ENCODE peak calls at places on chromosomes 13 and 19, in seven cellular contexts. One of them, this sample, is unnamed.

GRCh38 chr19:35712529-35712909 is 5.3 kb upstream of the KMT2B start:
- DNase-seq in neural progenitor cell: no peak
- DNase-seq in tibial nerve: no peak
- DNase-seq in omental fat pad: no peak
- DNase-seq in GM12864: no peak
- DNase-seq in upper lobe of left lung: no peak
- DNase-seq in lower lobe of right lung: no peak
- DNase-seq in this sample: no peak

GRCh38 chr13:111202745-111203144 is 87.6 kb downstream of the ARHGEF7 start:
- DNase-seq in omental fat pad: no peak
- DNase-seq in GM12864: no peak
- DNase-seq in lower lobe of right lung: no peak
- DNase-seq in upper lobe of left lung: no peak
- DNase-seq in tibial nerve: no peak
- DNase-seq in neural progenitor cell: no peak
- DNase-seq in this sample: peak; percentile 61

GRCh38 chr19:58498316-58499020 is 13.3 kb downstream of the SLC27A5 start:
- DNase-seq in upper lobe of left lung: no peak
- DNase-seq in neural progenitor cell: no peak
- DNase-seq in tibial nerve: peak; percentile 30
- DNase-seq in GM12864: no peak
- DNase-seq in lower lobe of right lung: peak; percentile 56
- DNase-seq in omental fat pad: no peak
- DNase-seq in this sample: no peak

GRCh38 chr13:29411493-29411892 is 184.0 kb downstream of the SLC7A1 start:
- DNase-seq in omental fat pad: no peak
- DNase-seq in GM12864: no peak
- DNase-seq in tibial nerve: no peak
- DNase-seq in lower lobe of right lung: no peak
- DNase-seq in neural progenitor cell: no peak
- DNase-seq in upper lobe of left lung: no peak
- DNase-seq in this sample: peak; percentile 64

GRCh38 chr13:113937073-113937472 is 36.8 kb downstream of the C13orf46 start:
- DNase-seq in GM12864: no peak
- DNase-seq in neural progenitor cell: no peak
- DNase-seq in omental fat pad: no peak
- DNase-seq in lower lobe of right lung: no peak
- DNase-seq in upper lobe of left lung: no peak
- DNase-seq in tibial nerve: no peak
- DNase-seq in this sample: no peak

GRCh38 chr19:2575734-2576481 is 100.0 kb downstream of the GADD45B start:
- DNase-seq in neural progenitor cell: no peak
- DNase-seq in omental fat pad: no peak
- DNase-seq in lower lobe of right lung: no peak
- DNase-seq in GM12864: no peak
- DNase-seq in upper lobe of left lung: peak; percentile 88
- DNase-seq in tibial nerve: peak; percentile 85
- DNase-seq in this sample: no peak

GRCh38 chr13:49580980-49581680 is 4.2 kb downstream of the RCBTB1 start:
- DNase-seq in lower lobe of right lung: no peak
- DNase-seq in omental fat pad: no peak
- DNase-seq in neural progenitor cell: no peak
- DNase-seq in GM12864: no peak
- DNase-seq in tibial nerve: no peak
- DNase-seq in upper lobe of left lung: no peak
- DNase-seq in this sample: no peak

GRCh38 chr19:31784631-31785237 is 435.5 kb upstream of the TSHZ3 start:
- DNase-seq in omental fat pad: no peak
- DNase-seq in upper lobe of left lung: no peak
- DNase-seq in neural progenitor cell: peak; percentile 39
- DNase-seq in lower lobe of right lung: no peak
- DNase-seq in GM12864: no peak
- DNase-seq in tibial nerve: peak; percentile 30
- DNase-seq in this sample: no peak

GRCh38 chr13:100527644-100528043 is 60.9 kb downstream of the GGACT start:
- DNase-seq in tibial nerve: no peak
- DNase-seq in lower lobe of right lung: no peak
- DNase-seq in neural progenitor cell: no peak
- DNase-seq in upper lobe of left lung: no peak
- DNase-seq in omental fat pad: no peak
- DNase-seq in GM12864: no peak
- DNase-seq in this sample: no peak

GRCh38 chr19:5635427-5635826 is 12.5 kb downstream of the SAFB start:
- DNase-seq in tibial nerve: no peak
- DNase-seq in lower lobe of right lung: no peak
- DNase-seq in upper lobe of left lung: no peak
- DNase-seq in neural progenitor cell: no peak
- DNase-seq in GM12864: no peak
- DNase-seq in omental fat pad: no peak
- DNase-seq in this sample: no peak

GRCh38 chr13:75771818-75772217 is 135.7 kb downstream of the LMO7 start:
- DNase-seq in upper lobe of left lung: no peak
- DNase-seq in omental fat pad: no peak
- DNase-seq in lower lobe of right lung: no peak
- DNase-seq in neural progenitor cell: no peak
- DNase-seq in GM12864: no peak
- DNase-seq in tibial nerve: no peak
- DNase-seq in this sample: peak; percentile 83

DNA sequence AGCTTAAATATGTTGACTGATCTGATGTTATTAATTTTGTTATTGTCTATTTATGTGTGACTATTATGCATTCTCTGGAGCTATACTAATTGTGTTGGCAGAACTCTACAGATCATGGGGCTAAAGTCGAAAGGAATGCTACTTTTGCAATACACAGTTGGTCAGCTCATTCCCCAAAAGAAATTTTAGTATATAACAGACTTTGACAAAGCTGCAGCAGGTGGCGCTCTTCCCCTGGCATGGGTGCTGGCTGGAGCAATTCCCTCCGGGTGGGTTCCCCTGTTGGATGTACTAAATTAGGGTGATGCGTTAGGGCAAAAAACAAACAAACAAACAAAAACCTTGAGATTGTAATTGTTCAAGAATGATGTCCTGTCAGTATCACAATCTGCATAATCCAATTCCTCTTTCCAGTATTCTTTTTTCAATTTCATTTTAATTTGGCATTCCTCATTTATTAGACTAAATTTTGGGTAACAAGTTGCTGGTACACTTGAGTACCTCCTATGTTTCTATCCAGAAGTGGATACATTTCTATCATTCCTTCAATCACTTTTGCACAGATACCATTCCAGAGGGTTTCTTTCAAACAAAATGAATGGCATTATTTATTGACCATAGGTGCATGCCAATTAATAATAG is 322.8 kb upstream of the EDNRB start:
- DNase-seq in upper lobe of left lung: no peak
- DNase-seq in lower lobe of right lung: peak; percentile 43
- DNase-seq in tibial nerve: no peak
- DNase-seq in omental fat pad: no peak
- DNase-seq in neural progenitor cell: peak; percentile 78
- DNase-seq in GM12864: no peak
- DNase-seq in this sample: peak; percentile 16
- TF ChIP-seq CTCF in upper lobe of left lung: no peak
- TF ChIP-seq CTCF in lower lobe of right lung: peak; percentile 42
- TF ChIP-seq CTCF in tibial nerve: no peak
- TF ChIP-seq CTCF in omental fat pad: no peak
- TF ChIP-seq CTCF in neural progenitor cell: peak; percentile 92
- TF ChIP-seq CTCF in GM12864: peak; percentile 72
- TF ChIP-seq CTCF in this sample: peak; percentile 84

DNA sequence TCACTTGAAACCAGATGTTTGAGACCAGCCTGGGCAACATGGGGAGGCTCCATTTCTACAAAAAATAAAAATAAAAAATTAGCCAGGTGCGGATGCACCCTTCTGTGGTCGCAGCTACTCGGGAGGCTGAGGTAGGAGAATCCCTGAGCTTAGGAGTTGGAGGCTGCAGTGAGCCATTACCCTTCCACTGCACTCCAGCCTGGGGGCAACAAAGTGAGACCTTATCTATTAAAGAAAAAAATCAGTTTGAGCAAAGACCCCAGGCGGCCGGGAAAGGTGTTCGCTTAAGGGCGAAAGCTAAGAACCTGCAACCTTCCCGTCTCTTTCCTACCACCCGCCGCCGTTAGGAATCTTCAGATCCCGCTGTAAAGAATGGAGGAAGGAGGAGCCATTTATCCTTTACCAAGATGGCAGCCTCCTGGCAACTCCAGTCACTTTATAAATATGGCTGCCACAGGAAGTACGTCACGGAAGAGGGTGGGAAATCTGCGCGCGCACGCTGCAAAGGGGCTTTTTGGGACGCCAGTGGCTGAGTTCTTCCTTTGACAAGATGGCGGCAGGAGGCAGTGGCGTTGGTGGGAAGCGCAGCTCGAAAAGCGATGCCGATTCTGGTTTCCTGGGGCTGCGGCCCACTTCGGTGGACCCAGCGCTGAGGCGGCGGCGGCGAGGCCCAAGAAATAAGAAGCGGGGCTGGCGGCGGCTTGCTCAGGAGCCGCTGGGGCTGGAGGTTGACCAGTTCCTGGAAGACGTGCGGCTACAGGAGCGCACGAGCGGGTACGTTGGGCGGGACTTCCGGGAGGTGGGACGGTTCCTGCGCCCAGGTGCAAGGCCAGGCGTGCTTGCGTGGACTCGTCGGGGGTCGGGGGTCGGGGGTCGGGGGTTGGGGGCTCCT is at the start of gene NOP53:
- DNase-seq in lower lobe of right lung: peak; percentile 95
- DNase-seq in neural progenitor cell: peak; percentile 98
- DNase-seq in upper lobe of left lung: peak; percentile 94
- DNase-seq in omental fat pad: peak; percentile 96
- DNase-seq in tibial nerve: peak; percentile 96
- DNase-seq in GM12864: peak; percentile 94
- DNase-seq in this sample: peak; percentile 96
- TF ChIP-seq CTCF in lower lobe of right lung: no peak
- TF ChIP-seq CTCF in neural progenitor cell: no peak
- TF ChIP-seq CTCF in upper lobe of left lung: no peak
- TF ChIP-seq CTCF in omental fat pad: no peak
- TF ChIP-seq CTCF in tibial nerve: peak; percentile 33
- TF ChIP-seq CTCF in GM12864: no peak
- TF ChIP-seq CTCF in this sample: peak; percentile 6

GRCh38 chr13:37869506-37869755 is 141 bp downstream of the TRPC4 start:
- DNase-seq in omental fat pad: no peak
- DNase-seq in neural progenitor cell: no peak
- DNase-seq in GM12864: no peak
- DNase-seq in upper lobe of left lung: no peak
- DNase-seq in lower lobe of right lung: no peak
- DNase-seq in tibial nerve: no peak
- DNase-seq in this sample: no peak

GRCh38 chr13:37868691-37869505 is 674 bp downstream of the TRPC4 start:
- DNase-seq in tibial nerve: no peak
- DNase-seq in lower lobe of right lung: no peak
- DNase-seq in GM12864: no peak
- DNase-seq in omental fat pad: no peak
- DNase-seq in neural progenitor cell: peak; percentile 71
- DNase-seq in upper lobe of left lung: no peak
- DNase-seq in this sample: peak; percentile 52

GRCh38 chr13:37870895-37871550 is 1.5 kb upstream of the TRPC4 start:
- DNase-seq in tibial nerve: no peak
- DNase-seq in lower lobe of right lung: no peak
- DNase-seq in omental fat pad: no peak
- DNase-seq in GM12864: no peak
- DNase-seq in neural progenitor cell: peak; percentile 61
- DNase-seq in upper lobe of left lung: no peak
- DNase-seq in this sample: peak; percentile 50

GRCh38 chr13:37870489-37870845 is 895 bp upstream of the TRPC4 start:
- DNase-seq in neural progenitor cell: no peak
- DNase-seq in GM12864: no peak
- DNase-seq in tibial nerve: no peak
- DNase-seq in omental fat pad: no peak
- DNase-seq in lower lobe of right lung: no peak
- DNase-seq in upper lobe of left lung: no peak
- DNase-seq in this sample: no peak

GRCh38 chr13:37869756-37870488 is at the start of gene TRPC4:
- DNase-seq in GM12864: no peak
- DNase-seq in tibial nerve: no peak
- DNase-seq in neural progenitor cell: peak; percentile 86
- DNase-seq in lower lobe of right lung: peak; percentile 41
- DNase-seq in omental fat pad: no peak
- DNase-seq in upper lobe of left lung: peak; percentile 85
- DNase-seq in this sample: peak; percentile 86
- TF ChIP-seq CTCF in GM12864: peak; percentile 8
- TF ChIP-seq CTCF in tibial nerve: no peak
- TF ChIP-seq CTCF in neural progenitor cell: peak; percentile 76
- TF ChIP-seq CTCF in lower lobe of right lung: no peak
- TF ChIP-seq CTCF in omental fat pad: no peak
- TF ChIP-seq CTCF in upper lobe of left lung: peak; percentile 12
- TF ChIP-seq CTCF in this sample: peak; percentile 78

GRCh38 chr19:38319421-38320258 is at the start of gene KCNK6:
- DNase-seq in omental fat pad: no peak
- DNase-seq in GM12864: no peak
- DNase-seq in lower lobe of right lung: peak; percentile 73
- DNase-seq in tibial nerve: no peak
- DNase-seq in neural progenitor cell: peak; percentile 78
- DNase-seq in upper lobe of left lung: peak; percentile 89
- DNase-seq in this sample: no peak

GRCh38 chr19:38316477-38317067 is 825 bp upstream of the YIF1B start:
- DNase-seq in omental fat pad: no peak
- DNase-seq in neural progenitor cell: no peak
- DNase-seq in GM12864: no peak
- DNase-seq in upper lobe of left lung: no peak
- DNase-seq in tibial nerve: no peak
- DNase-seq in lower lobe of right lung: no peak
- DNase-seq in this sample: no peak

GRCh38 chr19:38317104-38317612 is 1.4 kb upstream of the YIF1B start:
- DNase-seq in lower lobe of right lung: no peak
- DNase-seq in GM12864: no peak
- DNase-seq in tibial nerve: no peak
- DNase-seq in neural progenitor cell: no peak
- DNase-seq in omental fat pad: no peak
- DNase-seq in upper lobe of left lung: no peak
- DNase-seq in this sample: no peak

GRCh38 chr19:38318595-38319142 is 976 bp upstream of the KCNK6 start:
- DNase-seq in omental fat pad: no peak
- DNase-seq in upper lobe of left lung: no peak
- DNase-seq in GM12864: no peak
- DNase-seq in neural progenitor cell: no peak
- DNase-seq in tibial nerve: no peak
- DNase-seq in lower lobe of right lung: no peak
- DNase-seq in this sample: no peak

DNA sequence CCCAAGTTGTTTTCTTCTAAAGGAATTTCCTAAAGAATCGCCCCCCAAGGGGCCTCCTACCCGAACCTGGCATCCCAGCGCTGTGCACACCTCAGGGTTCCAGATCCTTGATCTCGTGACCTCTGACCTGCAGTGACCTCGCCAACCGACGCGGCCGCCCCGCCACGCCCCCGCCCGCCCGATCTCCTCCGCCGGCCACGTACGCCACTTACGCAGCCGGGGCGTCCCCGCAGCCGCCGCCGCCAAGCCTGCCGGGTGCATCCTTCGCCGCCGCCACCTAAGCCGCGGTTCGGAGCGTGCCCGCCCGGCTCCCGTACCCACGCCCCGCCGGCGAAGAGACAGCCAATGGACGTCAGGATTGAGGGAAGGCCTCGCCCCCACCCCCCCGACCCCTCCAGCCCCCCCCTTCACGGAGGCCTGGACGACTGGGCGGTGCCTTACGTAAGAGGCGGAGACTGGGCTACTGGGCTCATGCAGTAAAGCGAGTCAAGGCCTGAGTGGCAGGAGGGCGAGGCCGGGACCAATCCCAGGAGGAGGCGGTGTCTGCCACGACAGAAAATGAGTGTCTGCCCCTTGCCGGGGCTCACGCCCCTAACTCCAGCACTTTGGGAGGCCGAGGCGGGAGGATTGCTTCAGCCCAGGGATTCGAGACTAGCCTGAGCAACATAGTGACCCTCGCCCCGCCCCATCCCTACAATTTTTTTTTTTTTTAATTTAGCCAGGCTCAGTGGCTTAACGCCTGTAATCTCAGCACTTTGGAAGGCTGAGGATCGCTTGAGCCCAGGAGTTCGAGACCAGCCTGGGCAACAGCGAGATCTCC is at the start of gene YIF1B:
- DNase-seq in lower lobe of right lung: peak; percentile 98
- DNase-seq in omental fat pad: peak; percentile 85
- DNase-seq in upper lobe of left lung: peak; percentile 98
- DNase-seq in neural progenitor cell: peak; percentile 98
- DNase-seq in GM12864: peak; percentile 96
- DNase-seq in tibial nerve: peak; percentile 92
- DNase-seq in this sample: peak; percentile 95
- TF ChIP-seq CTCF in lower lobe of right lung: no peak
- TF ChIP-seq CTCF in omental fat pad: no peak
- TF ChIP-seq CTCF in upper lobe of left lung: no peak
- TF ChIP-seq CTCF in neural progenitor cell: no peak
- TF ChIP-seq CTCF in GM12864: no peak
- TF ChIP-seq CTCF in tibial nerve: peak; percentile 16
- TF ChIP-seq CTCF in this sample: no peak